ENCODE peak calls at places on chromosomes 11 and 22, in nine cellular contexts. One of them, this sample, is unnamed.

GRCh38 chr11:45607995-45608394 is 57.4 kb downstream of the CHST1 start:
- ATAC-seq in DND-41: no peak
- ATAC-seq in pancreas: no peak
- ATAC-seq in body of pancreas: no peak
- ATAC-seq in left cardiac atrium: no peak
- ATAC-seq in Right ventricle myocardium inferior: peak
- ATAC-seq in PC-3: no peak
- ATAC-seq in activated B cell treated with CpG ODN at 0.5 μM for 24 hours: no peak
- ATAC-seq in CD4-positive, CD25-positive, alpha-beta regulatory T cell: no peak
- ATAC-seq in this sample: no peak

GRCh38 chr11:122723106-122723505 is 67.6 kb downstream of the UBASH3B start:
- ATAC-seq in DND-41: no peak
- ATAC-seq in pancreas: no peak
- ATAC-seq in CD4-positive, CD25-positive, alpha-beta regulatory T cell: no peak
- ATAC-seq in body of pancreas: no peak
- ATAC-seq in PC-3: peak
- ATAC-seq in left cardiac atrium: no peak
- ATAC-seq in Right ventricle myocardium inferior: no peak
- ATAC-seq in activated B cell treated with CpG ODN at 0.5 μM for 24 hours: no peak
- ATAC-seq in this sample: no peak

GRCh38 chr22:36343720-36344105 is 44.1 kb downstream of the MYH9 start:
- ATAC-seq in body of pancreas: peak
- ATAC-seq in Right ventricle myocardium inferior: peak
- ATAC-seq in left cardiac atrium: no peak
- ATAC-seq in DND-41: no peak
- ATAC-seq in CD4-positive, CD25-positive, alpha-beta regulatory T cell: no peak
- ATAC-seq in PC-3: no peak
- ATAC-seq in activated B cell treated with CpG ODN at 0.5 μM for 24 hours: no peak
- ATAC-seq in pancreas: peak
- ATAC-seq in this sample: no peak

GRCh38 chr22:45302751-45303150 is 7.0 kb upstream of the FAM118A start:
- ATAC-seq in DND-41: no peak
- ATAC-seq in Right ventricle myocardium inferior: no peak
- ATAC-seq in CD4-positive, CD25-positive, alpha-beta regulatory T cell: no peak
- ATAC-seq in PC-3: peak
- ATAC-seq in body of pancreas: no peak
- ATAC-seq in left cardiac atrium: no peak
- ATAC-seq in pancreas: no peak
- ATAC-seq in activated B cell treated with CpG ODN at 0.5 μM for 24 hours: no peak
- ATAC-seq in this sample: no peak

GRCh38 chr11:69183613-69184012 is 27.9 kb downstream of the SMIM38 start:
- ATAC-seq in Right ventricle myocardium inferior: no peak
- ATAC-seq in body of pancreas: no peak
- ATAC-seq in DND-41: no peak
- ATAC-seq in pancreas: no peak
- ATAC-seq in PC-3: no peak
- ATAC-seq in activated B cell treated with CpG ODN at 0.5 μM for 24 hours: no peak
- ATAC-seq in CD4-positive, CD25-positive, alpha-beta regulatory T cell: no peak
- ATAC-seq in left cardiac atrium: no peak
- ATAC-seq in this sample: no peak

GRCh38 chr22:19871845-19872778 is 17.4 kb upstream of the GNB1L start:
- ATAC-seq in left cardiac atrium: no peak
- ATAC-seq in body of pancreas: no peak
- ATAC-seq in DND-41: no peak
- ATAC-seq in PC-3: no peak
- ATAC-seq in pancreas: no peak
- ATAC-seq in Right ventricle myocardium inferior: no peak
- ATAC-seq in CD4-positive, CD25-positive, alpha-beta regulatory T cell: no peak
- ATAC-seq in activated B cell treated with CpG ODN at 0.5 μM for 24 hours: no peak
- ATAC-seq in this sample: no peak

GRCh38 chr11:109851780-109852390 is 241.3 kb upstream of the ZC3H12C start:
- ATAC-seq in PC-3: peak
- ATAC-seq in CD4-positive, CD25-positive, alpha-beta regulatory T cell: no peak
- ATAC-seq in pancreas: no peak
- ATAC-seq in body of pancreas: no peak
- ATAC-seq in DND-41: no peak
- ATAC-seq in Right ventricle myocardium inferior: no peak
- ATAC-seq in left cardiac atrium: no peak
- ATAC-seq in activated B cell treated with CpG ODN at 0.5 μM for 24 hours: no peak
- ATAC-seq in this sample: no peak

GRCh38 chr11:111166655-111167054 is 78.9 kb upstream of the POU2AF2 start:
- ATAC-seq in body of pancreas: no peak
- ATAC-seq in left cardiac atrium: no peak
- ATAC-seq in CD4-positive, CD25-positive, alpha-beta regulatory T cell: no peak
- ATAC-seq in DND-41: no peak
- ATAC-seq in Right ventricle myocardium inferior: no peak
- ATAC-seq in activated B cell treated with CpG ODN at 0.5 μM for 24 hours: no peak
- ATAC-seq in PC-3: no peak
- ATAC-seq in pancreas: no peak
- ATAC-seq in this sample: no peak

GRCh38 chr11:70381350-70381749 is 17.0 kb upstream of the CTTN start:
- ATAC-seq in activated B cell treated with CpG ODN at 0.5 μM for 24 hours: no peak
- ATAC-seq in PC-3: no peak
- ATAC-seq in pancreas: no peak
- ATAC-seq in CD4-positive, CD25-positive, alpha-beta regulatory T cell: no peak
- ATAC-seq in Right ventricle myocardium inferior: no peak
- ATAC-seq in DND-41: no peak
- ATAC-seq in left cardiac atrium: no peak
- ATAC-seq in body of pancreas: no peak
- ATAC-seq in this sample: no peak

GRCh38 chr11:12147827-12148226 is 37.4 kb downstream of the MICAL2 start:
- ATAC-seq in left cardiac atrium: no peak
- ATAC-seq in DND-41: no peak
- ATAC-seq in Right ventricle myocardium inferior: no peak
- ATAC-seq in pancreas: no peak
- ATAC-seq in CD4-positive, CD25-positive, alpha-beta regulatory T cell: no peak
- ATAC-seq in body of pancreas: no peak
- ATAC-seq in PC-3: no peak
- ATAC-seq in activated B cell treated with CpG ODN at 0.5 μM for 24 hours: no peak
- ATAC-seq in this sample: no peak

GRCh38 chr11:19959210-19959609 is 201.1 kb downstream of the DBX1 start:
- ATAC-seq in DND-41: no peak
- ATAC-seq in PC-3: no peak
- ATAC-seq in pancreas: no peak
- ATAC-seq in Right ventricle myocardium inferior: no peak
- ATAC-seq in activated B cell treated with CpG ODN at 0.5 μM for 24 hours: no peak
- ATAC-seq in body of pancreas: no peak
- ATAC-seq in left cardiac atrium: no peak
- ATAC-seq in CD4-positive, CD25-positive, alpha-beta regulatory T cell: no peak
- ATAC-seq in this sample: no peak

GRCh38 chr11:111000400-111001090 is 245.0 kb upstream of the POU2AF2 start:
- ATAC-seq in pancreas: no peak
- ATAC-seq in PC-3: no peak
- ATAC-seq in activated B cell treated with CpG ODN at 0.5 μM for 24 hours: no peak
- ATAC-seq in CD4-positive, CD25-positive, alpha-beta regulatory T cell: no peak
- ATAC-seq in DND-41: no peak
- ATAC-seq in left cardiac atrium: peak
- ATAC-seq in Right ventricle myocardium inferior: peak
- ATAC-seq in body of pancreas: no peak
- ATAC-seq in this sample: no peak

GRCh38 chr22:42926034-42926433 is 69.0 kb upstream of the ARFGAP3 start:
- ATAC-seq in Right ventricle myocardium inferior: no peak
- ATAC-seq in PC-3: peak
- ATAC-seq in DND-41: no peak
- ATAC-seq in CD4-positive, CD25-positive, alpha-beta regulatory T cell: no peak
- ATAC-seq in body of pancreas: no peak
- ATAC-seq in pancreas: no peak
- ATAC-seq in left cardiac atrium: no peak
- ATAC-seq in activated B cell treated with CpG ODN at 0.5 μM for 24 hours: no peak
- ATAC-seq in this sample: no peak

GRCh38 chr11:73931039-73931645 is 19.7 kb upstream of the DNAJB13 start:
- ATAC-seq in Right ventricle myocardium inferior: no peak
- ATAC-seq in PC-3: peak
- ATAC-seq in pancreas: peak
- ATAC-seq in DND-41: peak
- ATAC-seq in left cardiac atrium: peak
- ATAC-seq in CD4-positive, CD25-positive, alpha-beta regulatory T cell: peak
- ATAC-seq in body of pancreas: no peak
- ATAC-seq in activated B cell treated with CpG ODN at 0.5 μM for 24 hours: no peak
- ATAC-seq in this sample: peak

GRCh38 chr11:110377451-110377850 is 52.3 kb upstream of the FDX1 start:
- ATAC-seq in body of pancreas: no peak
- ATAC-seq in left cardiac atrium: no peak
- ATAC-seq in pancreas: peak
- ATAC-seq in CD4-positive, CD25-positive, alpha-beta regulatory T cell: no peak
- ATAC-seq in Right ventricle myocardium inferior: no peak
- ATAC-seq in activated B cell treated with CpG ODN at 0.5 μM for 24 hours: no peak
- ATAC-seq in DND-41: no peak
- ATAC-seq in PC-3: no peak
- ATAC-seq in this sample: no peak